ENCODE peak calls at places on chromosomes 6 and 20, in six cellular contexts. Z, M, S, F, E and A are unnamed samples.

GRCh38 chr6:43250992-43251373 is 7.7 kb downstream of the TTBK1 start:
- DNase-seq in E (no peak), M (no peak), F (no peak), Z (no peak), S (no peak), A (no peak)

GRCh38 chr20:16368645-16369292 is 204.5 kb downstream of the KIF16B start:
- DNase-seq in S (no peak), F (no peak), E (peak; percentile 72), M (no peak), Z (no peak), A (peak; percentile 58)

GRCh38 chr6:12137480-12137879 is 125.4 kb downstream of the HIVEP1 start:
- DNase-seq in F (peak; percentile 89), S (peak; percentile 58), E (peak; percentile 41), M (no peak), Z (peak; percentile 15), A (peak; percentile 82)

GRCh38 chr20:33963756-33964155 is 30.0 kb upstream of the RALY start:
- DNase-seq in F (no peak), E (peak; percentile 32), M (no peak), Z (no peak), S (no peak), A (no peak)

GRCh38 chr20:52060794-52061714 is 130.5 kb downstream of the ZFP64 start:
- DNase-seq in Z (no peak), E (no peak), F (no peak), M (no peak), S (no peak), A (peak; percentile 27)

GRCh38 chr6:42509765-42510164 is 54.1 kb upstream of the UBR2 start:
- DNase-seq in Z (no peak), M (no peak), F (no peak), S (no peak), E (no peak), A (no peak)

GRCh38 chr20:36720510-36720909 is 25.4 kb downstream of the NDRG3 start:
- DNase-seq in E (no peak), Z (no peak), M (no peak), F (no peak), S (no peak), A (no peak)

GRCh38 chr20:49978685-49979029 is 4.1 kb upstream of the SNAI1 start:
- DNase-seq in F (no peak), S (peak; percentile 29), M (no peak), Z (no peak), E (no peak), A (no peak)

GRCh38 chr6:8743146-8743745 is 307.9 kb upstream of the SLC35B3 start:
- DNase-seq in Z (no peak), S (no peak), E (no peak), M (no peak), F (no peak), A (peak; percentile 8)

GRCh38 chr6:161651949-161652348 is 378.1 kb upstream of the AGPAT4 start:
- DNase-seq in F (no peak), E (no peak), Z (no peak), S (no peak), M (no peak), A (no peak)

GRCh38 chr20:33305591-33306057 is 22.6 kb downstream of the BPIFB1 start:
- DNase-seq in S (peak; percentile 68), E (no peak), F (no peak), Z (no peak), M (no peak), A (no peak)

GRCh38 chr20:61424628-61425420 is 172.8 kb downstream of the CDH4 start:
- DNase-seq in M (no peak), S (no peak), Z (no peak), F (no peak), E (no peak), A (no peak)

GRCh38 chr6:39927159-39927558 is 7.1 kb downstream of the MOCS1 start:
- DNase-seq in F (peak; percentile 71), M (no peak), Z (no peak), E (peak; percentile 74), S (no peak), A (no peak)

GRCh38 chr6:118186676-118187567 is 279.9 kb downstream of the SLC35F1 start:
- DNase-seq in Z (no peak), E (no peak), S (no peak), M (no peak), F (no peak), A (no peak)

GRCh38 chr6:91566467-91566866 is 979.6 kb upstream of the MAP3K7 start:
- DNase-seq in Z (no peak), M (no peak), F (no peak), E (no peak), S (peak; percentile 35), A (no peak)

GRCh38 chr20:47489448-47489872 is 12.2 kb upstream of the NCOA3 start:
- DNase-seq in M (peak; percentile 22), F (peak; percentile 73), Z (no peak), E (peak; percentile 28), S (no peak), A (no peak)